ENCODE peak calls at places on chromosome 7, in nine cellular contexts. E, F, M, Z, U, P, N, Q and K are unnamed samples.

GRCh38 chr7:10824154-10824553 is 149.5 kb upstream of the PHF14 start:
- DNase-seq in E (no peak), F (no peak), M (no peak), Z (no peak), U (no peak), P (no peak), N (no peak), Q (no peak), K (no peak)

GRCh38 chr7:20402297-20403230 is 71.9 kb downstream of the ITGB8 start:
- DNase-seq in E (peak; percentile 22), F (no peak), M (no peak), Z (no peak), U (no peak), P (peak; percentile 28), N (no peak), Q (peak; percentile 33), K (no peak)

GRCh38 chr7:27364344-27364758 is 121.7 kb downstream of the EVX1 start:
- DNase-seq in E (peak; percentile 95), F (no peak), M (no peak), Z (peak; percentile 41), U (peak; percentile 82), P (peak; percentile 94), N (peak; percentile 59), Q (peak; percentile 74), K (no peak)

GRCh38 chr7:141776374-141776773 is at the start of gene TAS2R4:
- DNase-seq in E (no peak), F (no peak), M (no peak), Z (no peak), U (no peak), P (no peak), N (no peak), Q (no peak), K (no peak)

GRCh38 chr7:142181211-142181610 is 69.7 kb downstream of the MGAM2 start:
- DNase-seq in E (no peak), F (no peak), M (no peak), Z (no peak), U (no peak), P (no peak), N (no peak), Q (no peak), K (no peak)

GRCh38 chr7:95526128-95526738 is 40.5 kb downstream of the ASB4 start:
- DNase-seq in E (no peak), F (no peak), M (no peak), Z (no peak), U (no peak), P (no peak), N (no peak), Q (no peak), K (no peak)

GRCh38 chr7:11846311-11846710 is 14.3 kb upstream of the THSD7A start:
- DNase-seq in E (peak; percentile 28), F (no peak), M (no peak), Z (no peak), U (no peak), P (peak; percentile 16), N (no peak), Q (peak; percentile 10), K (no peak)

GRCh38 chr7:21640150-21640549 is 97.3 kb downstream of the DNAH11 start:
- DNase-seq in E (no peak), F (no peak), M (no peak), Z (no peak), U (no peak), P (no peak), N (no peak), Q (no peak), K (no peak)

GRCh38 chr7:131945313-131945831 is 388.9 kb upstream of the PODXL start:
- DNase-seq in E (peak; percentile 48), F (peak; percentile 58), M (no peak), Z (no peak), U (peak; percentile 52), P (peak; percentile 29), N (peak; percentile 47), Q (peak; percentile 44), K (no peak)

GRCh38 chr7:98119257-98119918 is 12.7 kb downstream of the LMTK2 start:
- DNase-seq in E (peak; percentile 66), F (peak; percentile 46), M (no peak), Z (no peak), U (no peak), P (peak; percentile 70), N (peak; percentile 69), Q (peak; percentile 89), K (no peak)

GRCh38 chr7:158428842-158429753 is 158.5 kb downstream of the PTPRN2 start:
- DNase-seq in E (no peak), F (no peak), M (no peak), Z (no peak), U (no peak), P (no peak), N (no peak), Q (no peak), K (no peak)

GRCh38 chr7:23967949-23968599 is 258.1 kb downstream of the STK31 start:
- DNase-seq in E (no peak), F (no peak), M (no peak), Z (no peak), U (no peak), P (no peak), N (no peak), Q (no peak), K (no peak)

GRCh38 chr7:158362001-158362400 is 225.6 kb downstream of the PTPRN2 start:
- DNase-seq in E (no peak), F (no peak), M (peak; percentile 14), Z (no peak), U (no peak), P (no peak), N (no peak), Q (no peak), K (no peak)

DNA sequence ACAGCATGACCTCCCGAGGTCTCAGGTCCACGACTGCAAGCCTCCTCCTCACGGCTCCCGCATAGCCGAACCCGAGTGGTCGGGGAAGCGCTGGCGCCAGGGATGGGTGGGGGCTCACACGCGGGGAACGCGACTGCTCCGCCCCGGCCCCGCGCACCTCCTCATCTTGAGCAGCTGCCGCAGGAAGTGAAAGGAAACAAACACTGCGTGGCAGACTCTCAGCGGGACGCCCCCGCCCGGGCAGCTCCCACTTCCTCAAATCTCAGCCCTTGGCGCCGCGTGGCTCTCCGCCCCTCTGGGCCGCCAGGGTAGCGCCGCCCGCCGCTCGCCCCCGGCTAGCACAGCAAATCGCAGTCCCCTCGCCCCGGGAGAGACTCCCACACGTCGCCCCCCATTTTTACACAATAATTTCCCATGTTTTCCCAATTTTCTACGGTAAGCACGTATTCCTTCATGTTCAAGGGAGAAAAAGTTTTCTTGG is at the start of gene TMEM243:
- DNase-seq in E (peak; percentile 78), F (peak; percentile 53), M (peak; percentile 77), Z (peak; percentile 83), U (peak; percentile 85), P (peak; percentile 73), N (peak; percentile 67), Q (peak; percentile 75), K (peak; percentile 85)
- TF ChIP-seq CTCF in E (no peak), F (no peak), M (no peak), Z (no peak), U (no peak), P (no peak), N (no peak), Q (no peak), K (no peak)

GRCh38 chr7:82172017-82172416 is 271.6 kb downstream of the CACNA2D1 start:
- DNase-seq in E (peak; percentile 30), F (no peak), M (no peak), Z (no peak), U (no peak), P (no peak), N (no peak), Q (peak; percentile 53), K (no peak)

GRCh38 chr7:82175319-82175718 is 268.3 kb downstream of the CACNA2D1 start:
- DNase-seq in E (no peak), F (no peak), M (no peak), Z (no peak), U (no peak), P (no peak), N (no peak), Q (no peak), K (no peak)

GRCh38 chr7:82172896-82173295 is 270.7 kb downstream of the CACNA2D1 start:
- DNase-seq in E (peak; percentile 19), F (no peak), M (no peak), Z (no peak), U (no peak), P (no peak), N (no peak), Q (peak; percentile 43), K (no peak)

GRCh38 chr7:82167568-82168314 is 275.8 kb downstream of the CACNA2D1 start:
- DNase-seq in E (peak; percentile 16), F (no peak), M (no peak), Z (no peak), U (no peak), P (peak; percentile 44), N (no peak), Q (no peak), K (no peak)

GRCh38 chr7:82173400-82174021 is 270.1 kb downstream of the CACNA2D1 start:
- DNase-seq in E (no peak), F (no peak), M (no peak), Z (no peak), U (no peak), P (no peak), N (no peak), Q (no peak), K (no peak)
- TF ChIP-seq CTCF in E (no peak), F (no peak), M (no peak), Z (no peak), U (peak; percentile 7), P (no peak), N (no peak), Q (no peak), K (no peak)

GRCh38 chr7:103936558-103936957 is 52.9 kb downstream of the RELN start:
- DNase-seq in E (no peak), F (no peak), M (no peak), Z (no peak), U (no peak), P (peak; percentile 14), N (no peak), Q (no peak), K (no peak)

GRCh38 chr7:103929808-103930415 is 59.5 kb downstream of the RELN start:
- DNase-seq in E (no peak), F (no peak), M (no peak), Z (no peak), U (no peak), P (no peak), N (no peak), Q (no peak), K (no peak)

GRCh38 chr7:103937680-103938079 is 51.8 kb downstream of the RELN start:
- DNase-seq in E (no peak), F (no peak), M (no peak), Z (no peak), U (no peak), P (no peak), N (no peak), Q (no peak), K (no peak)

GRCh38 chr7:103932389-103932788 is 57.1 kb downstream of the RELN start:
- DNase-seq in E (no peak), F (no peak), M (no peak), Z (no peak), U (no peak), P (no peak), N (no peak), Q (no peak), K (no peak)

GRCh38 chr7:103934508-103934907 is 55.0 kb downstream of the RELN start:
- DNase-seq in E (no peak), F (no peak), M (no peak), Z (no peak), U (no peak), P (no peak), N (no peak), Q (no peak), K (no peak)
- TF ChIP-seq CTCF in E (no peak), F (no peak), M (no peak), Z (no peak), U (no peak), P (no peak), N (no peak), Q (no peak), K (no peak)

GRCh38 chr7:15007507-15007906 is 105.0 kb upstream of the DGKB start:
- DNase-seq in E (no peak), F (no peak), M (no peak), Z (no peak), U (no peak), P (peak; percentile 10), N (no peak), Q (peak; percentile 33), K (no peak)
- TF ChIP-seq CTCF in E (peak; percentile 39), F (peak; percentile 16), M (no peak), Z (no peak), U (no peak), P (peak; percentile 47), N (peak; percentile 41), Q (peak; percentile 65), K (no peak)